ENCODE peak calls at places on chromosomes 4 and X, in seven cellular contexts. U is breast epithelium, L is HCT116, M is stomach, E is suprapubic skin, K is transverse colon, N is upper lobe of left lung. T is an unnamed sample.
A peak's percentile ranks its signal among the peaks of the same experiment; 100 is the strongest.

GRCh38 chr4:38788327-38788726 is 5.5 kb upstream of the TLR10 start:
- DNase-seq in U (no peak), E (no peak), N (no peak), L (no peak), M (no peak), K (no peak), T (no peak)

GRCh38 chr4:114423582-114423981 is 175.0 kb upstream of the UGT8 start:
- DNase-seq in N (no peak), E (no peak), M (no peak), K (no peak), L (no peak), U (no peak), T (no peak)

GRCh38 chr4:140937866-140938265 is 181.7 kb upstream of the TBC1D9 start:
- DNase-seq in N (no peak), E (no peak), M (no peak), U (no peak), L (no peak), K (no peak), T (no peak)

GRCh38 chr4:67871867-67872266 is 11.9 kb downstream of the TMPRSS11D start:
- DNase-seq in E (no peak), N (no peak), M (no peak), K (no peak), L (peak; percentile 37), U (no peak), T (no peak)

GRCh38 chr4:181854142-181854541 is 389.1 kb upstream of the TENM3 start:
- DNase-seq in K (no peak), L (no peak), M (no peak), U (no peak), E (no peak), N (no peak), T (no peak)

GRCh38 chr4:181525641-181526040 is 717.6 kb upstream of the TENM3 start:
- DNase-seq in L (no peak), M (no peak), U (no peak), E (no peak), N (no peak), K (no peak), T (no peak)

GRCh38 chr4:174697164-174697563 is 131.9 kb downstream of the GLRA3 start:
- DNase-seq in L (no peak), K (no peak), E (no peak), U (no peak), N (no peak), M (no peak), T (no peak)

GRCh38 chr4:183873389-183874185 is 31.5 kb upstream of the STOX2 start:
- DNase-seq in K (no peak), U (no peak), M (no peak), L (no peak), E (no peak), N (no peak), T (no peak)

GRCh38 chrX:112391313-112391712 is 288.4 kb downstream of the LHFPL1 start:
- DNase-seq in K (no peak), U (no peak), E (no peak), N (no peak), M (no peak), L (no peak), T (no peak)

GRCh38 chr4:97496298-97496873 is 646.9 kb downstream of the STPG2 start:
- DNase-seq in K (no peak), E (no peak), L (peak; percentile 73), M (no peak), U (no peak), N (no peak), T (no peak)

GRCh38 chr4:72817012-72817411 is 248.0 kb upstream of the ADAMTS3 start:
- DNase-seq in N (no peak), M (no peak), K (no peak), L (no peak), U (no peak), E (no peak), T (no peak)

GRCh38 chr4:17168571-17168970 is 270.1 kb upstream of the LDB2 start:
- DNase-seq in M (no peak), N (no peak), E (no peak), K (no peak), L (no peak), U (no peak), T (no peak)

GRCh38 chr4:89329280-89329679 is 21.7 kb upstream of the GPRIN3 start:
- DNase-seq in L (no peak), U (no peak), E (no peak), N (no peak), M (no peak), K (no peak), T (no peak)

GRCh38 chrX:10685923-10686595 is 65.7 kb upstream of the MID1 start:
- DNase-seq in U (no peak), K (no peak), L (no peak), E (no peak), M (no peak), N (no peak), T (no peak)

GRCh38 chrX:149825424-149825823 is 43.7 kb downstream of the MAGEA9 start:
- DNase-seq in U (no peak), M (no peak), K (peak; percentile 14), N (no peak), E (no peak), L (peak; percentile 7), T (peak; percentile 74)

GRCh38 chr4:38856524-38857337 is at the start of gene TLR6:
- DNase-seq in E (no peak), N (peak; percentile 60), U (peak; percentile 33), L (peak; percentile 80), M (peak; percentile 68), K (peak; percentile 76), T (no peak)

GRCh38 chr4:177187371-177187770 is 122.3 kb upstream of the NEIL3 start:
- DNase-seq in U (no peak), N (no peak), L (no peak), K (no peak), E (no peak), M (no peak), T (no peak)

GRCh38 chrX:69506617-69507499 is 2.7 kb downstream of the NALF2 start:
- DNase-seq in L (no peak), K (no peak), M (no peak), U (no peak), N (no peak), E (no peak), T (no peak)

GRCh38 chr4:188989371-188989770 is 850.1 kb downstream of the TRIML1 start:
- DNase-seq in M (no peak), N (no peak), K (no peak), U (no peak), L (no peak), E (no peak), T (no peak)

GRCh38 chr4:42865572-42866189 is 26.8 kb upstream of the GRXCR1 start:
- DNase-seq in K (peak; percentile 44), N (peak; percentile 37), E (no peak), M (peak; percentile 54), U (no peak), L (peak; percentile 29), T (no peak)

GRCh38 chr4:102564399-102564921 is 63.3 kb downstream of the NFKB1 start:
- DNase-seq in K (no peak), L (no peak), U (no peak), N (peak; percentile 37), M (no peak), E (no peak), T (no peak)

GRCh38 chr4:2060578-2061207 is 1.6 kb downstream of the NAT8L start:
- DNase-seq in M (no peak), L (no peak), K (peak; percentile 32), U (no peak), E (no peak), N (no peak), T (peak; percentile 62)
- H3K27ac ChIP-seq in M (peak overlapping the region; percentile 20), L (no peak overlapping the region), K (no peak overlapping the region), U (no peak overlapping the region), E (no peak overlapping the region), N (no peak overlapping the region), T (no peak overlapping the region)

DNA sequence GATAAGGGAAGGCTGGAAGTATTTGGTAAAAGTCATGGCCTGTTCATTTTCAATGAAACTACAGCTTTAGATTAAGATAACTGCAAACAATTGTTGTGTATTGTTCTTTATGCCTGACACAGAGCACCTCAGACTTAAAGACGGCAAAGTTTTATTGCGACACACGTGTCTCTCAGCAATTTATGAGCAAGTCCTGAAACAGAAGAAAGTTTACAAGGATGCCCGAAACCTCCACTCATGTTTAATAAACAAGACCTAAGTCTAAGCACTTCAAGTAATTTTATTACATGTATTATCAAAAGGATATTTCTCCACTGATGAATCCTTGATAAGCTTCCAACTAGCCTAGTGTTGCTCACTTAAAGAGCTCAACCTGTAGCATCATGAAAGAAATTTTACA is 51.0 kb downstream of the DHX15 start:
- DNase-seq in M (no peak), U (no peak), L (no peak), K (no peak), E (no peak), N (no peak), T (no peak)
- TF ChIP-seq POLR2AphosphoS5 in M (no peak), U (no peak), L (no peak), K (no peak), E (no peak), N (no peak), T (no peak)

GRCh38 chrX:132748909-132749308 is 209.5 kb downstream of the HS6ST2 start:
- DNase-seq in N (no peak), L (no peak), U (no peak), K (no peak), M (no peak), E (no peak), T (no peak)

GRCh38 chrX:132745593-132745992 is 212.8 kb downstream of the HS6ST2 start:
- DNase-seq in E (no peak), K (no peak), N (no peak), L (no peak), U (no peak), M (no peak), T (no peak)

GRCh38 chrX:132749406-132749805 is 209.0 kb downstream of the HS6ST2 start:
- DNase-seq in U (no peak), L (no peak), N (no peak), E (no peak), K (no peak), M (no peak), T (no peak)

GRCh38 chrX:132750312-132751042 is 208.0 kb downstream of the HS6ST2 start:
- DNase-seq in N (no peak), L (no peak), K (no peak), M (no peak), E (no peak), U (no peak), T (no peak)

GRCh38 chrX:132748268-132748667 is 210.2 kb downstream of the HS6ST2 start:
- DNase-seq in L (no peak), E (no peak), U (no peak), M (no peak), K (no peak), N (no peak), T (no peak)
- H3K27ac ChIP-seq in L (no peak overlapping the region), E (no peak overlapping the region), U (no peak overlapping the region), M (no peak overlapping the region), K (no peak overlapping the region), N (no peak overlapping the region), T (no peak overlapping the region)

DNA sequence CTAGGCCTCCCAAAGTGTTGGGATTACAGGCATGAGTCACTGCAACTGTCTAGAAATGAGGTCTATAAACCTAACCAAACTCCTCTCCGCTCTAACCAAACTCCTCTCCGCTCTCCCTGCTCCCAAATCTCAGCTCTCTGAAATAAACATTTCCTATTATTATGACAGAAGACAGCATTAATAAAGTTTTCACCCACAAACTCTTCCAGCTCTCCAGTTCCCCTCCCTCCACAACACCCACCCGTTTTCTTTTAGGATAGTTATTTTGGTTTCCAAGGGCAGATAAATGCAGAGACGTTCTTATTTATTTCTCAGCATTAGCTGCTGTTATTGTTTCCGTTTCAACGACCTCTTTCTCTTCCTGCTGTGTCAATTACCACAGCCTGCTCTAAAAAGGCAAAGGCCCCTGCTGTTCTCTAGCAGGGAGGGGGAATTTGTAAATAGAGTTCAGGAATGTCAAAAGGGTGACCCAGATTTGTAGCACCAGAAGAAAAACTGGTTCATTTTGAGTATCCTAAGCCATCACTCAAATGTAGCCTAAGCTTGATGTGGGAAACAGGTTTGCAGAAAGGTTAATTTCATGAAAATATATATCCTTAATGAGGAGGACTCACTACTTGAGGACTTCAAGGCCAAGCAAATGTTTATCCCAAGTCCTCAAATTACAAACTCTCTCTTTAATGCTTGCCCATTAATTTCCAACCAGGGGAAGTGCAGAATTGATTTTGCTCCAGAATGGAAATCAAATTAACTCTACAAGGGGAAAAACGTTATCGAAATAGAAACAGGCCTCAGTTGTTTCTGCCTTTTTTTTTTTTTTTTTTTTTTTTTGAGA is 13.5 kb upstream of the SCD5 start:
- DNase-seq in N (no peak), L (no peak), M (no peak), E (no peak), U (no peak), K (no peak), T (no peak)
- TF ChIP-seq POLR2AphosphoS5 in N (no peak), L (no peak), M (no peak), E (no peak), U (no peak), K (no peak), T (no peak)

T was measured in spleen.